ENCODE peak calls at places on chromosomes 4 and X, in six cellular contexts. A is IMR-90, B is HCT116, V is A549, E is heart left ventricle, K is breast epithelium. I is an unnamed sample.

GRCh38 chr4:73257242-73257994 is 1.2 kb downstream of the ANKRD17 start:
- DNase-seq in A (peak), B (peak), V (peak), E (peak), K (peak), I (peak)

GRCh38 chr4:55372259-55372658 is 23.5 kb upstream of the TMEM165 start:
- DNase-seq in A (peak), B (no peak), V (no peak), E (no peak), K (no peak), I (no peak)

GRCh38 chrX:43655151-43655676 is 885 bp upstream of the MAOA start:
- DNase-seq in A (peak), B (no peak), V (peak), E (peak), K (peak), I (peak)

GRCh38 chr4:135532132-135532531 is 1330.5 kb upstream of the PABPC4L start:
- DNase-seq in A (no peak), B (no peak), V (no peak), E (no peak), K (no peak), I (no peak)

GRCh38 chrX:121254336-121254735 is 206.9 kb downstream of the GLUD2 start:
- DNase-seq in A (no peak), B (no peak), V (peak), E (no peak), K (no peak), I (no peak)

GRCh38 chr4:98802673-98803286 is 126.2 kb downstream of the EIF4E start:
- DNase-seq in A (peak), B (no peak), V (no peak), E (no peak), K (no peak), I (no peak)

GRCh38 chr4:687048-687974 is 1.6 kb downstream of the SLC49A3 start:
- DNase-seq in A (peak), B (peak), V (peak), E (peak), K (peak), I (peak)

GRCh38 chr4:48078862-48079655 is 55.0 kb downstream of the TXK start:
- DNase-seq in A (no peak), B (no peak), V (no peak), E (no peak), K (no peak), I (no peak)

GRCh38 chrX:63330681-63331080 is 20.5 kb downstream of the SPIN4 start:
- DNase-seq in A (no peak), B (no peak), V (peak), E (no peak), K (no peak), I (no peak)

GRCh38 chr4:88742561-88742960 is 44.9 kb upstream of the NAP1L5 start:
- DNase-seq in A (peak), B (no peak), V (no peak), E (no peak), K (no peak), I (no peak)

GRCh38 chr4:40564815-40565505 is 64.7 kb downstream of the RBM47 start:
- DNase-seq in A (no peak), B (no peak), V (no peak), E (no peak), K (no peak), I (no peak)

GRCh38 chr4:80072607-80073361 is at the start of gene ANTXR2:
- DNase-seq in A (peak), B (peak), V (peak), E (peak), K (peak), I (peak)
- TF ChIP-seq CTCF in A (peak), B (no peak), V (no peak), E (peak), K (no peak), I (no peak)

DNA sequence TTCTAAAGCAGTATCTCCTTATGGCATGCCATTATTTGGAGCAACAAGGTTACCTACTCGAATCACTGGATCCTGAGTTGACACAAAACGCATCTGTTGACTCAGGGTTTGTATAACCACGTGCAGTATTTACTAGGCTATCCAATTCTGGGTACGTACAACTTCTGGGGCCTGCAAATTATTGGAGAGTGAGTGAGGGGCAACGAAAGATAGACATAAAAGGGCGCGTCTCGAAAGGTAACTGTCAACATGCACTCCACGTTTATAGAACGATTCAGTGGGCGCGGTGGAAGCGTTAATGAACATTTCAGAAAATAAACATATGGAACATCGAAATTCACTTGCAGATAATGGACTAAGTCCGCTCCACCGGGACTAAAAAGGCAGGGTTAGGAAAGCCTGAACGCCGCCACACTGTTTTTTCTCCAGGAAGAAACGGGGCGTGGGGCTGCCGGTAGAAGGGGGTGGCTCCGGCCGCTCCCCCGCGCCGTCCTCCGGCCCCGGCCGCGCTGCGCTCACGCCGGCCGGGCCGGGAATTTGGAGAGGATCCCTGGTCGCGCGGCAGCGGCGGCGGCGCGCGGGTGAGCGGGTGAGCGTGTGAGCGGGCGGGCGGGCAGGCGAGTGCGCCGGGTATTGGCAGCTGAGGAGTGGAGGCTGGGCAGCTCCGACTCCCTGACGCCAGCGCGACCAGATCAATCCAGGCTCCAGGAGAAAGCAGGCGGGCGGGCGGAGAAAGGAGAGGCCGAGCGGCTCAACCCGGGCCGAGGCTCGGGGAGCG is at the start of gene SMAD1:
- DNase-seq in A (peak), B (peak), V (peak), E (peak), K (peak), I (peak)
- TF ChIP-seq POLR2A in A (peak), B (no peak), V (peak), E (peak), K (no peak), I (no peak)

DNA sequence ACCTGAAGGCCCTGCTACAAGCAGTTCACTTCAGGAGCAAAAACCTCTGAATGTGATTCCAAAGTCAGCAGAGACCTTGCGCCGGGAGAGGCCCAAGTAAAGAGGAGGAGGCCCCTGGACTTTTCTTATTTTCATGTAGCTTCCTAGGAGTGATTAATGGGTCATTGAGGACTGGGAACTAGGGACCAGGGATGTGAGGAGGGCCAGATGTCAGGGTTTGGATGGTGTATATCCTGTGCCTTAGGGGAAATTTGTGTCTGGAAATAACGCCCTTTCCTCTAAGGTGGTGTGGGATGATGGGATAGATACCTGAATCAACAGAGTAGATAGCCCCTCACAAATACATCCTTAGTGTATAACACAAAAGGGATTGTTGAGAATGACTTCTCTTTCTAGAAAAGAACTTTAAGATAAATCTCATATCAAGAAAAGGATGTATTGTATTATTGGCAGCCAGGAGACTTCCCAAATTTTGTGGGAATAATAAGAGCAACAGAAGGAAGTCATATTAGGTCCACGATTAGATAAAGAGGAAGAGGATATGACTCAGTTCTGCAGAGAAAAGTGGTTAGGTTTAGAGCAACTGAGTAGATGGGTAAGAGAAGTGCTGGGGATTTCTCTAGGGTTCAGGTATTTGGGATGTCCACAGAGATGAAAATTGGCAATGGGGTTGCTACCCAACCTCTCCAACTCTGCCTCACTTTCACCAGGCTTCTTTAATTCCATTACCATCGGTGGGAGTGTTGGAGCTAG is 1.1 kb downstream of the ITGB1BP2 start:
- DNase-seq in A (peak), B (no peak), V (no peak), E (no peak), K (no peak), I (no peak)
- H3K4me3 ChIP-seq in A (no peak), B (no peak), V (no peak), E (peak), K (no peak), I (no peak)

GRCh38 chrX:130009658-130010223 is 27.3 kb downstream of the BCORL1 start:
- DNase-seq in A (no peak), B (no peak), V (no peak), E (no peak), K (no peak), I (no peak)
- TF ChIP-seq CTCF in A (no peak), B (no peak), V (no peak), E (no peak), K (no peak), I (no peak)

DNA sequence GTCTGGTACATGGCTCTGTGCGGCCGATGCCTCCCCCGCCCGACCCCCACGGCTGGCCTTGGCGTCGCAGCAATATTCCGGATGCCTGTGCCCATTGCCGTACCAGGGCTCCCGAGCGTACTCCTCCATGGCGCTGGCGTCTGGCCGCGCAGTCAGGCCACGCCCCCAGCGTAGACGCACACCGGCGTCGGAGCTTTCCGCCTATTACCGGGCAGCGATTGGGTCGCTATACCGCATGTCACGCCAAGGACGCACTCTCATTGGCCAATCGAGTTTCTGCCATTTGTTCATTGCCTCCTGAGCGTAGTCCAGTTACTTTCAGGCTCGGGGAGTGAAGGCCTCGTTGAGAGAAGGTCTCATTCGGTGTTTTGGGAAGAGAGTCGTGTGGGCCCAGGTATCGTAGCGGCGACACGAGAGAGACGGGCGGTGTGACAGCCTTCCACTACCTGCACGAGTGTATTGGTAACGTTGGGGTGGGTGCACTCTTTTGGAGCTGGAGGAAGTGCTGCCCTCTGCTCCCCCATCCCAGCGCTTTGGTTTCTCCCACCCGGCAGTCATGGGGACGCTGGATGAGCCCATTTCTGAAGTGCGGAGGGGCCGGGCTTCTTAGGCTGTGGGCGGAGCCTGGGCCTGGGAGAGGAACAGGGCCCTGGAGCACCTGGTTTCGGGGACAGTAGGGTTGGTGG is at the start of the genes PQBP1 and TIMM17B:
- DNase-seq in A (peak), B (peak), V (peak), E (peak), K (peak), I (peak)
- TF ChIP-seq POLR2A in A (peak), B (peak), V (peak), E (peak), K (peak), I (peak)

GRCh38 chrX:154083134-154083517 is 14.4 kb downstream of the MECP2 start:
- DNase-seq in A (no peak), B (no peak), V (no peak), E (no peak), K (no peak), I (no peak)
- H3K4me3 ChIP-seq in A (no peak), B (no peak), V (no peak), E (no peak), K (no peak), I (no peak)

GRCh38 chr4:68577590-68577989 is 1.5 kb upstream of the UGT2B17 start:
- DNase-seq in A (no peak), B (no peak), V (no peak), E (no peak), K (no peak), I (no peak)
- TF ChIP-seq CTCF in A (no peak), B (peak), V (no peak), E (no peak), K (no peak), I (no peak)

DNA sequence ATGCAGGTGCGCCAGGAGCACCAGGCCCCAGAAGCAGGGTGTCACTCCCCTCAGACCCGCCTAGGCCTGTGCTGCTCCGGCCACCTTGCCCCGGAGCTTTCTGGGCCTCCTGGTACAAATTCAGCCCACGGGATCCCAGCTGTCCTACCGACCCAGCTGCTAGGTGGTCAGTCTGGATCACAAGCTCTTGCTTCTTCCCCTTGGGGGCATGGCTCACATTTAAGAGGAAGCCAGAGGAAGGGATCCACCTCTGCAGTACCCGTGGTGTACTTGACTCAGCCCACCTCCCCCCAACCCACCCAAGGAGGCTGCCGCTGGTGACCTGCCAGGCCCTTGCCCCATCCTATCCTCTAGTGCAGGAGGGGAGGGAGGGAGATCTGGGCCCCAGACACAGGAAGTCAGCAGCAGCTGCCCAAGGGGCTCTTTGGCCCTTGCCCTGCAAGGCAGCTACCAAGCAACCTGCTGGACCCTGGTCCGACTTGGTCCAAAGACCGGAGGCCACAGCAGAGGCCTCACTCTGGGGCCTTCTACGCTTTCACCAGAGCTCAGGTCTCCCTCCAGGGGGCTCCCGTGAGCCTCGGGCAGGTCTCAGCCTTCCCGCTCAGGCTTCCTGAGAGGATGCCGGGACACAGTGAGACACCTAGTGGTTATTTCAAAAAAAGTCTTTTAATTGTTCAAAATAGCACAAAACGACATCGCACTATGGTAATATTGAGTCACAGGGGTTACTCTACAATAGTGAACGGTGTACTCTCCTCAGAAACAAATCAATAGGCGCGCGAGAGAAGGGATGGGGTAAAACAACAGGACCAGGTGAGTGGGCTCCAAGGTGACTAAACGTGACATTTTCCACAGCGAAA is 2.7 kb upstream of the RENBP start:
- DNase-seq in A (peak), B (peak), V (peak), E (peak), K (no peak), I (no peak)
- TF ChIP-seq POLR2A in A (no peak), B (no peak), V (no peak), E (no peak), K (no peak), I (no peak)

GRCh38 chrX:104307341-104307740 is 52.6 kb upstream of the ESX1 start:
- DNase-seq in A (no peak), B (no peak), V (no peak), E (no peak), K (no peak), I (no peak)

GRCh38 chrX:104309169-104309568 is 54.4 kb upstream of the ESX1 start:
- DNase-seq in A (no peak), B (no peak), V (no peak), E (no peak), K (no peak), I (no peak)

GRCh38 chrX:104306180-104306579 is 51.4 kb upstream of the ESX1 start:
- DNase-seq in A (no peak), B (no peak), V (no peak), E (no peak), K (no peak), I (no peak)

GRCh38 chrX:104310657-104311056 is 55.9 kb upstream of the ESX1 start:
- DNase-seq in A (no peak), B (no peak), V (no peak), E (no peak), K (no peak), I (no peak)

DNA sequence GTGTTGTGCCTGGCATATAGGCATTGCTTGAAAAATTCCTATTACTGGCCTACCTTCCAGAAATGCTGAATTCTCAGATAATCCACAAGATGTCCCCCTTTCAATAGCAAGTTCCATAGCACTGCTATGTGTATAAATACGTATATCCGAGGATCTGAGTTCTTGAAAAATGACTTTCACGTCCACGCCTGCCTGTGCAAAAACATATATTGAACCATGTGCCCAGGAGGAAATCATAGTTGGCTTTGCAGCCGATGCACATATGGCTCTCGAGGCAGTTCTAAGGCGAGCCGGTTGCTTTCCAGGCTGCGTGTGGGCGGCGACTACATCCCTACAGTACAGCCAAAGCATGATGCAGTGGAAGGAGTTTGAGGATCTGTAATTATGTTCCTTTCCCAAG is 55.4 kb upstream of the ESX1 start:
- DNase-seq in A (peak), B (no peak), V (peak), E (no peak), K (no peak), I (no peak)
- H3K4me3 ChIP-seq in A (peak), B (peak), V (peak), E (no peak), K (peak), I (no peak)

DNA sequence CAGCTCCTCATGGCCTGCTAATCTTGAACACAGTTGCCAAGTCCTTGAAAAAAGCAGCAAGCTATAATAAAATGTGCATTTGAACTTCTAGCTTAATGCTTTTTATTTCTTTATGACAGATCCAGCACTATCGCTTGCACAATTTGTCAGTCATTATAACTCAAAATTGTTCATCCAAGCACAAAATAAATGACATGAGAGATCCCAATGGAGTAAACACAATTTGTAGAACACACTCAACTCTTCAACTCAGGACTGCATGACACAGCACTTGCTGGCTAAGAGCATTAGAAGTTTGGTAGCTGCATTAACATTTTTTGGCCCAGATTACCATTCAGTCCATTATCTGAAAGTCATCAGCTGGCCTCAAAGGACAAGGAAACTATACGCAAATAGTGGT is 530.1 kb downstream of the INPP4B start:
- DNase-seq in A (no peak), B (no peak), V (no peak), E (no peak), K (no peak), I (no peak)
- TF ChIP-seq CTCF in A (no peak), B (no peak), V (no peak), E (no peak), K (no peak), I (no peak)

I was measured in lower leg skin.